ENCODE peak calls at places on chromosome 2, in four cellular contexts. K is retinal pigment epithelial cell, L is NCI-H1105, P is upper lobe of right lung. E is an unnamed sample.
A peak's percentile ranks its signal among the peaks of the same experiment; 100 is the strongest.

GRCh38 chr2:202084265-202084664 is 11.2 kb downstream of the KIAA2012 start:
- DNase-seq in K (no peak), L (no peak), P (no peak), E (no peak)

GRCh38 chr2:238638982-238639341 is 208.9 kb upstream of the TWIST2 start:
- DNase-seq in K (no peak), L (no peak), P (no peak), E (no peak)

GRCh38 chr2:172906401-172906811 is 169.2 kb upstream of the MAP3K20 start:
- DNase-seq in K (no peak), L (no peak), P (no peak), E (no peak)

GRCh38 chr2:118120001-118120400 is 31.7 kb downstream of the INSIG2 start:
- DNase-seq in K (no peak), L (no peak), P (no peak), E (no peak)

GRCh38 chr2:167869200-167869599 is 378.2 kb downstream of the STK39 start:
- DNase-seq in K (no peak), L (no peak), P (no peak), E (no peak)

GRCh38 chr2:40169430-40169829 is 282.5 kb downstream of the SLC8A1 start:
- DNase-seq in K (no peak), L (no peak), P (no peak), E (no peak)

GRCh38 chr2:219731173-219731572 is 103.7 kb downstream of the SLC4A3 start:
- DNase-seq in K (no peak), L (no peak), P (no peak), E (no peak)

GRCh38 chr2:240800241-240800640 is 19.8 kb downstream of the KIF1A start:
- DNase-seq in K (peak; percentile 18), L (no peak), P (peak; percentile 52), E (peak; percentile 19)

GRCh38 chr2:27855476-27855875 is 34.7 kb downstream of the RBKS start:
- DNase-seq in K (peak; percentile 34), L (no peak), P (no peak), E (no peak)

GRCh38 chr2:8669157-8669852 is 12.6 kb upstream of the ID2 start:
- DNase-seq in K (no peak), L (no peak), P (peak; percentile 18), E (no peak)

GRCh38 chr2:60745761-60746160 is 10.3 kb upstream of the PAPOLG start:
- DNase-seq in K (no peak), L (no peak), P (no peak), E (no peak)

GRCh38 chr2:213862407-213863076 is 548.3 kb upstream of the VWC2L start:
- DNase-seq in K (no peak), L (no peak), P (no peak), E (no peak)

GRCh38 chr2:64731746-64732145 is 78.0 kb upstream of the SERTAD2 start:
- DNase-seq in K (no peak), L (no peak), P (no peak), E (no peak)

GRCh38 chr2:225998653-225999052 is 599.1 kb downstream of the NYAP2 start:
- DNase-seq in K (no peak), L (no peak), P (no peak), E (no peak)

GRCh38 chr2:26735096-26735495 is 29.0 kb upstream of the SLC35F6 start:
- DNase-seq in K (no peak), L (no peak), P (no peak), E (no peak)

GRCh38 chr2:133390151-133390550 is 178.1 kb downstream of the NCKAP5 start:
- DNase-seq in K (no peak), L (no peak), P (no peak), E (no peak)

GRCh38 chr2:112869258-112869842 is 32.8 kb upstream of the IL1B start:
- DNase-seq in K (peak; percentile 72), L (peak; percentile 92), P (peak; percentile 90), E (no peak)

GRCh38 chr2:86223682-86224560 is 24.7 kb downstream of the MRPL35 start:
- DNase-seq in K (no peak), L (no peak), P (no peak), E (no peak)

E was measured in NCI-H526.